ENCODE peak calls at places on chromosomes 2 and 18, in four cellular contexts. U is MCF 10A, O is retina, Y is AG20443. C is an unnamed sample.

GRCh38 chr18:50724631-50725235 is 95.1 kb downstream of the MRO start:
- DNase-seq in Y (no peak), U (no peak), O (no peak), C (no peak)

GRCh38 chr2:75608684-75609333 is 37.8 kb upstream of the MRPL19 start:
- DNase-seq in U (peak), Y (peak), O (peak), C (peak)

GRCh38 chr2:114926303-114926702 is 483.9 kb downstream of the DPP10 start:
- DNase-seq in O (no peak), U (no peak), Y (no peak), C (no peak)

GRCh38 chr2:47499621-47500309 is 96.8 kb downstream of the MSH2 start:
- DNase-seq in Y (no peak), O (no peak), U (no peak), C (no peak)

GRCh38 chr2:1887915-1888314 is 143.6 kb upstream of the PXDN start:
- DNase-seq in Y (no peak), U (peak), O (no peak), C (peak)

GRCh38 chr2:27316655-27317412 is 6.1 kb downstream of the MPV17 start:
- DNase-seq in O (no peak), U (peak), Y (no peak), C (no peak)

GRCh38 chr2:167275066-167275465 is 386.8 kb downstream of the XIRP2 start:
- DNase-seq in Y (no peak), O (no peak), U (no peak), C (no peak)

GRCh38 chr2:160271166-160272086 is 71.4 kb upstream of the ITGB6 start:
- DNase-seq in U (no peak), O (no peak), Y (no peak), C (peak)

C was measured in hepatic stellate cell.